ENCODE peak calls at places on chromosomes 4 and X, in five cellular contexts. One of them, this sample, is unnamed.

GRCh38 chrX:97405031-97405685 is 521.5 kb downstream of the RPA4 start:
- DNase-seq in effector memory CD4-positive, alpha-beta T cell: no peak
- DNase-seq in mucosa of descending colon: no peak
- DNase-seq in kidney: no peak
- DNase-seq in CD4-positive, alpha-beta memory T cell: no peak
- DNase-seq in this sample: no peak

GRCh38 chr4:177051473-177052060 is 258.1 kb upstream of the NEIL3 start:
- DNase-seq in CD4-positive, alpha-beta memory T cell: no peak
- DNase-seq in mucosa of descending colon: no peak
- DNase-seq in kidney: no peak
- DNase-seq in effector memory CD4-positive, alpha-beta T cell: no peak
- DNase-seq in this sample: no peak

GRCh38 chrX:22040184-22040583 is 8.1 kb downstream of the PHEX start:
- DNase-seq in effector memory CD4-positive, alpha-beta T cell: no peak
- DNase-seq in mucosa of descending colon: no peak
- DNase-seq in kidney: no peak
- DNase-seq in CD4-positive, alpha-beta memory T cell: no peak
- DNase-seq in this sample: no peak

GRCh38 chr4:162700358-162700757 is 466.3 kb downstream of the NAF1 start:
- DNase-seq in kidney: no peak
- DNase-seq in mucosa of descending colon: no peak
- DNase-seq in CD4-positive, alpha-beta memory T cell: no peak
- DNase-seq in effector memory CD4-positive, alpha-beta T cell: no peak
- DNase-seq in this sample: no peak

GRCh38 chrX:94743478-94743877 is 1069.5 kb downstream of the FAM133A start:
- DNase-seq in kidney: no peak
- DNase-seq in CD4-positive, alpha-beta memory T cell: peak; percentile 46
- DNase-seq in mucosa of descending colon: no peak
- DNase-seq in effector memory CD4-positive, alpha-beta T cell: no peak
- DNase-seq in this sample: no peak

GRCh38 chrX:23820235-23820782 is 37.3 kb downstream of the SAT1 start:
- DNase-seq in CD4-positive, alpha-beta memory T cell: no peak
- DNase-seq in effector memory CD4-positive, alpha-beta T cell: no peak
- DNase-seq in kidney: no peak
- DNase-seq in mucosa of descending colon: no peak
- DNase-seq in this sample: no peak

GRCh38 chrX:101057095-101057714 is 5.3 kb upstream of the TRMT2B start:
- DNase-seq in effector memory CD4-positive, alpha-beta T cell: no peak
- DNase-seq in mucosa of descending colon: no peak
- DNase-seq in kidney: no peak
- DNase-seq in CD4-positive, alpha-beta memory T cell: no peak
- DNase-seq in this sample: no peak

GRCh38 chr4:7662507-7662846 is 227.7 kb upstream of the PSAPL1 start:
- DNase-seq in mucosa of descending colon: no peak
- DNase-seq in CD4-positive, alpha-beta memory T cell: no peak
- DNase-seq in kidney: no peak
- DNase-seq in effector memory CD4-positive, alpha-beta T cell: no peak
- DNase-seq in this sample: no peak

GRCh38 chr4:138668309-138668708 is 347.3 kb upstream of the NOCT start:
- DNase-seq in mucosa of descending colon: no peak
- DNase-seq in effector memory CD4-positive, alpha-beta T cell: no peak
- DNase-seq in CD4-positive, alpha-beta memory T cell: no peak
- DNase-seq in kidney: no peak
- DNase-seq in this sample: no peak

GRCh38 chrX:114650351-114650750 is 66.5 kb downstream of the HTR2C start:
- DNase-seq in mucosa of descending colon: no peak
- DNase-seq in CD4-positive, alpha-beta memory T cell: no peak
- DNase-seq in kidney: no peak
- DNase-seq in effector memory CD4-positive, alpha-beta T cell: no peak
- DNase-seq in this sample: no peak

GRCh38 chr4:53558061-53558801 is 33.1 kb downstream of the LNX1 start:
- DNase-seq in CD4-positive, alpha-beta memory T cell: no peak
- DNase-seq in kidney: no peak
- DNase-seq in effector memory CD4-positive, alpha-beta T cell: no peak
- DNase-seq in mucosa of descending colon: no peak
- DNase-seq in this sample: no peak

GRCh38 chrX:78710146-78710545 is 37.4 kb upstream of the LPAR4 start:
- DNase-seq in effector memory CD4-positive, alpha-beta T cell: no peak
- DNase-seq in CD4-positive, alpha-beta memory T cell: no peak
- DNase-seq in mucosa of descending colon: no peak
- DNase-seq in kidney: no peak
- DNase-seq in this sample: no peak

GRCh38 chrX:19554786-19555185 is 39.5 kb upstream of the MAP3K15 start:
- DNase-seq in kidney: no peak
- DNase-seq in mucosa of descending colon: no peak
- DNase-seq in CD4-positive, alpha-beta memory T cell: no peak
- DNase-seq in effector memory CD4-positive, alpha-beta T cell: no peak
- DNase-seq in this sample: no peak

GRCh38 chr4:147843162-147843561 is 111.3 kb downstream of the ARHGAP10 start:
- DNase-seq in CD4-positive, alpha-beta memory T cell: no peak
- DNase-seq in effector memory CD4-positive, alpha-beta T cell: no peak
- DNase-seq in kidney: no peak
- DNase-seq in mucosa of descending colon: no peak
- DNase-seq in this sample: no peak

GRCh38 chrX:113529425-113530013 is 688.9 kb upstream of the AMOT start:
- DNase-seq in mucosa of descending colon: no peak
- DNase-seq in kidney: no peak
- DNase-seq in CD4-positive, alpha-beta memory T cell: no peak
- DNase-seq in effector memory CD4-positive, alpha-beta T cell: no peak
- DNase-seq in this sample: no peak

GRCh38 chr4:140286503-140286902 is 86.9 kb upstream of the SCOC start:
- DNase-seq in mucosa of descending colon: no peak
- DNase-seq in effector memory CD4-positive, alpha-beta T cell: no peak
- DNase-seq in kidney: no peak
- DNase-seq in CD4-positive, alpha-beta memory T cell: no peak
- DNase-seq in this sample: no peak

GRCh38 chrX:29432534-29432933 is 782.8 kb upstream of the MAGEB2 start:
- DNase-seq in mucosa of descending colon: no peak
- DNase-seq in kidney: no peak
- DNase-seq in effector memory CD4-positive, alpha-beta T cell: no peak
- DNase-seq in CD4-positive, alpha-beta memory T cell: no peak
- DNase-seq in this sample: no peak

GRCh38 chr4:72531768-72532290 is 37.2 kb downstream of the ADAMTS3 start:
- DNase-seq in kidney: no peak
- DNase-seq in effector memory CD4-positive, alpha-beta T cell: no peak
- DNase-seq in CD4-positive, alpha-beta memory T cell: no peak
- DNase-seq in mucosa of descending colon: no peak
- DNase-seq in this sample: no peak

GRCh38 chr4:115145393-115146160 is 32.2 kb upstream of the NDST4 start:
- DNase-seq in kidney: no peak
- DNase-seq in mucosa of descending colon: peak; percentile 27
- DNase-seq in effector memory CD4-positive, alpha-beta T cell: no peak
- DNase-seq in CD4-positive, alpha-beta memory T cell: no peak
- DNase-seq in this sample: no peak

GRCh38 chrX:73903941-73904340 is 340.9 kb downstream of the CHIC1 start:
- DNase-seq in kidney: no peak
- DNase-seq in mucosa of descending colon: no peak
- DNase-seq in CD4-positive, alpha-beta memory T cell: no peak
- DNase-seq in effector memory CD4-positive, alpha-beta T cell: no peak
- DNase-seq in this sample: no peak

GRCh38 chrX:150037041-150037440 is 98.8 kb upstream of the EOLA2 start:
- DNase-seq in mucosa of descending colon: no peak
- DNase-seq in kidney: no peak
- DNase-seq in effector memory CD4-positive, alpha-beta T cell: no peak
- DNase-seq in CD4-positive, alpha-beta memory T cell: no peak
- DNase-seq in this sample: no peak

GRCh38 chr4:101695176-101695575 is 95.4 kb upstream of the BANK1 start:
- DNase-seq in effector memory CD4-positive, alpha-beta T cell: no peak
- DNase-seq in kidney: no peak
- DNase-seq in CD4-positive, alpha-beta memory T cell: no peak
- DNase-seq in mucosa of descending colon: no peak
- DNase-seq in this sample: no peak

GRCh38 chr4:125334936-125335335 is 20.2 kb downstream of the FAT4 start:
- DNase-seq in effector memory CD4-positive, alpha-beta T cell: no peak
- DNase-seq in CD4-positive, alpha-beta memory T cell: no peak
- DNase-seq in kidney: no peak
- DNase-seq in mucosa of descending colon: no peak
- DNase-seq in this sample: no peak

GRCh38 chr4:67103001-67103737 is 442.1 kb downstream of the CENPC start:
- DNase-seq in kidney: no peak
- DNase-seq in mucosa of descending colon: no peak
- DNase-seq in CD4-positive, alpha-beta memory T cell: no peak
- DNase-seq in effector memory CD4-positive, alpha-beta T cell: no peak
- DNase-seq in this sample: no peak

GRCh38 chr4:55396305-55397023 is 707 bp downstream of the TMEM165 start:
- DNase-seq in CD4-positive, alpha-beta memory T cell: peak; percentile 8
- DNase-seq in mucosa of descending colon: peak; percentile 75
- DNase-seq in kidney: peak; percentile 84
- DNase-seq in effector memory CD4-positive, alpha-beta T cell: peak; percentile 6
- DNase-seq in this sample: peak; percentile 59

GRCh38 chrX:15475021-15475420 is 18.1 kb downstream of the PIR start:
- DNase-seq in CD4-positive, alpha-beta memory T cell: no peak
- DNase-seq in kidney: no peak
- DNase-seq in effector memory CD4-positive, alpha-beta T cell: no peak
- DNase-seq in mucosa of descending colon: no peak
- DNase-seq in this sample: no peak

GRCh38 chrX:41265615-41266014 is 68.3 kb upstream of the DDX3X start:
- DNase-seq in mucosa of descending colon: no peak
- DNase-seq in CD4-positive, alpha-beta memory T cell: peak; percentile 45
- DNase-seq in kidney: no peak
- DNase-seq in effector memory CD4-positive, alpha-beta T cell: peak; percentile 9
- DNase-seq in this sample: peak; percentile 61

GRCh38 chr4:8330821-8331566 is 61.4 kb downstream of the HTRA3 start:
- DNase-seq in kidney: peak; percentile 86
- DNase-seq in effector memory CD4-positive, alpha-beta T cell: no peak
- DNase-seq in mucosa of descending colon: peak; percentile 33
- DNase-seq in CD4-positive, alpha-beta memory T cell: no peak
- DNase-seq in this sample: peak; percentile 83

GRCh38 chr4:40255722-40256281 is 59.0 kb downstream of the RHOH start:
- DNase-seq in kidney: no peak
- DNase-seq in effector memory CD4-positive, alpha-beta T cell: no peak
- DNase-seq in CD4-positive, alpha-beta memory T cell: no peak
- DNase-seq in mucosa of descending colon: no peak
- DNase-seq in this sample: no peak

GRCh38 chrX:69538321-69538876 is 34.3 kb downstream of the NALF2 start:
- DNase-seq in mucosa of descending colon: peak; percentile 81
- DNase-seq in kidney: peak; percentile 90
- DNase-seq in effector memory CD4-positive, alpha-beta T cell: peak; percentile 28
- DNase-seq in CD4-positive, alpha-beta memory T cell: peak; percentile 61
- DNase-seq in this sample: peak; percentile 62

GRCh38 chr4:143346208-143346607 is 9.5 kb downstream of the GAB1 start:
- DNase-seq in effector memory CD4-positive, alpha-beta T cell: no peak
- DNase-seq in kidney: no peak
- DNase-seq in mucosa of descending colon: no peak
- DNase-seq in CD4-positive, alpha-beta memory T cell: no peak
- DNase-seq in this sample: no peak

GRCh38 chr4:94032754-94033153 is 174.9 kb upstream of the SMARCAD1 start:
- DNase-seq in effector memory CD4-positive, alpha-beta T cell: no peak
- DNase-seq in mucosa of descending colon: no peak
- DNase-seq in kidney: no peak
- DNase-seq in CD4-positive, alpha-beta memory T cell: no peak
- DNase-seq in this sample: no peak

GRCh38 chr4:140426610-140427103 is 791 bp downstream of the CLGN start:
- DNase-seq in effector memory CD4-positive, alpha-beta T cell: no peak
- DNase-seq in CD4-positive, alpha-beta memory T cell: no peak
- DNase-seq in mucosa of descending colon: no peak
- DNase-seq in kidney: peak; percentile 56
- DNase-seq in this sample: no peak

GRCh38 chr4:73442275-73442674 is 6.3 kb downstream of the AFP start:
- DNase-seq in kidney: no peak
- DNase-seq in mucosa of descending colon: no peak
- DNase-seq in effector memory CD4-positive, alpha-beta T cell: no peak
- DNase-seq in CD4-positive, alpha-beta memory T cell: no peak
- DNase-seq in this sample: no peak

GRCh38 chrX:19990225-19990518 is 689 bp downstream of the BCLAF3 start:
- DNase-seq in mucosa of descending colon: no peak
- DNase-seq in CD4-positive, alpha-beta memory T cell: no peak
- DNase-seq in effector memory CD4-positive, alpha-beta T cell: no peak
- DNase-seq in kidney: no peak
- DNase-seq in this sample: no peak

DNA sequence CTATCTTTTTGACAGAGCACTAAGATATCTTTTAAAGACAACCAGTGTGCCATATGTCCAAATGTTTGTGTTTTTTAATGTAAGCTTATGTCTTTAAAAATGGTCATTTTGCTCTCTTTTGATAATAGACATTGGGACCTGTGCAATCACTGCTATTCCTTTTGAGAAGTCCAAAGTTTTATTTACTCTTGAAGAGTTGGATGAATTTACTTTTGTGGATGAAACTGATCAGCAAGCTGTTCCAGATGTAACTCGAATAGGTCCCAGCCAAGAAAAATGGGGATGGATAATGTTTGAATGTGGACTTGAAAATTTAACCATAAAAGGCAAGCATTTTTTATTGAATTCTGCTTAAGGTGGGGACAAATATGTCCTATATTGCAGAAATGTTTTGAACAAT is 97.2 kb downstream of the BLTP1 start:
- DNase-seq in kidney: no peak
- DNase-seq in effector memory CD4-positive, alpha-beta T cell: no peak
- DNase-seq in mucosa of descending colon: no peak
- DNase-seq in CD4-positive, alpha-beta memory T cell: no peak
- DNase-seq in this sample: no peak
- H3K36me3 ChIP-seq in kidney: peaks cover 43% of the 10 kb centered on the region
- H3K36me3 ChIP-seq in effector memory CD4-positive, alpha-beta T cell: peaks cover 61% of the 10 kb centered on the region
- H3K36me3 ChIP-seq in mucosa of descending colon: no peaks in the 10 kb centered on the region
- H3K36me3 ChIP-seq in CD4-positive, alpha-beta memory T cell: peaks cover 45% of the 10 kb centered on the region
- H3K36me3 ChIP-seq in this sample: peaks cover 83% of the 10 kb centered on the region

DNA sequence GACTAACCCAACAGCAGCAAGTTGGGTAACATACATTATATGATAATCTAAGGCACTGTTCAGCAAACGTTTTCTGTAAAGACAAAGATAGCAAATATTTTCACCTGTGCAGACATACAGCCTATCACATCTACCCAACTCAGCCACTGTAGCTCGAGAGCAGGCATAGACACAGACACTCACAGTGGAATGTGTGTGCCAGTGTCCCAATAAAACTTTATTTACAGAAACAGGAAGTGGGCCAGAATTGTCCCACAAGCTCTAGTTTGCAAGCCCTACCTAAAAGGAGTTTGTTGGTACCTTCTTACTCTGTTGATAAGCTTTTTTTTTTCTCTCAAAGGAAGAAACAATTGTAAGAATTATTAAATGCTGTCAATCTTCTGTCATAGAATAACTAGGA is 11.9 kb upstream of the FAM9A start:
- DNase-seq in kidney: no peak
- DNase-seq in effector memory CD4-positive, alpha-beta T cell: no peak
- DNase-seq in mucosa of descending colon: no peak
- DNase-seq in CD4-positive, alpha-beta memory T cell: no peak
- DNase-seq in this sample: no peak
- H3K4me3 ChIP-seq in kidney: no peak overlapping the region
- H3K4me3 ChIP-seq in effector memory CD4-positive, alpha-beta T cell: no peak overlapping the region
- H3K4me3 ChIP-seq in mucosa of descending colon: no peak overlapping the region
- H3K4me3 ChIP-seq in CD4-positive, alpha-beta memory T cell: no peak overlapping the region
- H3K4me3 ChIP-seq in this sample: no peak overlapping the region

DNA sequence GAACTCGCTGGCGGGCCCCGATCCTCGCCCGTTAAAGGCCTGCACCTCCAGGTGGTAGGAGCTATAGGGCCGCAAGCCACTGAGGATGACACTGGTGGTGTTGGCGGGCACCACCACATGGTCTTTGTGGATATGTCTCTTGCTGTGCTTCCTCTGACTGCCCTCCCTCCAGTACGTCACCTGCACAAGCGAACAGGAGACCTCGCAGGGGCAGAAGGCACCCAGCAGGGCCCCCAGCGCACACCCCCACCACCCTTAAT is 20.7 kb downstream of the L1CAM start:
- DNase-seq in effector memory CD4-positive, alpha-beta T cell: no peak
- DNase-seq in kidney: no peak
- DNase-seq in CD4-positive, alpha-beta memory T cell: no peak
- DNase-seq in mucosa of descending colon: no peak
- DNase-seq in this sample: no peak
- H3K4me1 ChIP-seq in effector memory CD4-positive, alpha-beta T cell: no peaks in the 10 kb centered on the region
- H3K4me1 ChIP-seq in kidney: no peaks in the 10 kb centered on the region
- H3K4me1 ChIP-seq in CD4-positive, alpha-beta memory T cell: no peaks in the 10 kb centered on the region
- H3K4me1 ChIP-seq in mucosa of descending colon: no peaks in the 10 kb centered on the region
- H3K4me1 ChIP-seq in this sample: no peaks in the 10 kb centered on the region

GRCh38 chr4:100555791-100556190 is 38.0 kb upstream of the EMCN start:
- DNase-seq in mucosa of descending colon: no peak
- DNase-seq in effector memory CD4-positive, alpha-beta T cell: no peak
- DNase-seq in kidney: no peak
- DNase-seq in CD4-positive, alpha-beta memory T cell: no peak
- DNase-seq in this sample: no peak
- H3K36me3 ChIP-seq in mucosa of descending colon: no peaks in the 10 kb centered on the region
- H3K36me3 ChIP-seq in effector memory CD4-positive, alpha-beta T cell: no peaks in the 10 kb centered on the region
- H3K36me3 ChIP-seq in kidney: no peaks in the 10 kb centered on the region
- H3K36me3 ChIP-seq in CD4-positive, alpha-beta memory T cell: no peaks in the 10 kb centered on the region
- H3K36me3 ChIP-seq in this sample: no peaks in the 10 kb centered on the region